ENCODE peak calls at places on chromosomes 5 and 9, in seven cellular contexts. R, Q, X, B, Y, S and K are unnamed samples. For H3K4me1, the result is how much of the 10 kb centered on the place peaks cover.

GRCh38 chr9:5510360-5510931 is at the start of gene PDCD1LG2:
- DNase-seq in R (peak), Q (no peak), X (no peak), B (peak), Y (no peak), S (no peak), K (no peak)

GRCh38 chr9:76624381-76625048 is 139.7 kb upstream of the PCA3 start:
- DNase-seq in R (no peak), Q (no peak), X (no peak), B (no peak), Y (no peak), S (no peak), K (no peak)

GRCh38 chr9:133114886-133115603 is 6.0 kb downstream of the RALGDS start:
- DNase-seq in R (no peak), Q (no peak), X (peak), B (no peak), Y (peak), S (no peak), K (no peak)

GRCh38 chr5:139342423-139342723 is 719 bp downstream of the PAIP2 start:
- DNase-seq in R (no peak), Q (no peak), X (no peak), B (no peak), Y (no peak), S (no peak), K (no peak)

GRCh38 chr5:124824637-124825158 is 78.3 kb upstream of the ZNF608 start:
- DNase-seq in R (no peak), Q (peak), X (no peak), B (peak), Y (no peak), S (no peak), K (no peak)

GRCh38 chr5:132497488-132497997 is 7.0 kb upstream of the IRF1 start:
- DNase-seq in R (no peak), Q (peak), X (peak), B (peak), Y (peak), S (peak), K (no peak)

GRCh38 chr5:89313044-89313443 is 430.1 kb upstream of the MEF2C start:
- DNase-seq in R (no peak), Q (peak), X (no peak), B (no peak), Y (no peak), S (no peak), K (peak)

GRCh38 chr5:15254607-15255006 is 245.4 kb upstream of the FBXL7 start:
- DNase-seq in R (no peak), Q (no peak), X (no peak), B (no peak), Y (no peak), S (no peak), K (no peak)

GRCh38 chr5:56617998-56618397 is 197.4 kb upstream of the MAP3K1 start:
- DNase-seq in R (no peak), Q (no peak), X (no peak), B (no peak), Y (no peak), S (no peak), K (no peak)

GRCh38 chr5:149999866-150000260 is 591 bp downstream of the TIGD6 start:
- DNase-seq in R (no peak), Q (no peak), X (no peak), B (no peak), Y (no peak), S (no peak), K (no peak)

GRCh38 chr5:67063055-67063454 is 133.5 kb downstream of the CD180 start:
- DNase-seq in R (no peak), Q (no peak), X (no peak), B (no peak), Y (no peak), S (no peak), K (no peak)
- H3K4me1 ChIP-seq in R (under half), Q (under half), X (under half), B (under half), Y (under half), S (under half), K (under half)

GRCh38 chr5:120605325-120606079 is 141.4 kb downstream of the PRR16 start:
- DNase-seq in R (no peak), Q (no peak), X (no peak), B (no peak), Y (no peak), S (no peak), K (no peak)
- H3K27ac ChIP-seq in R (no peak), Q (no peak), X (no peak), B (no peak), Y (no peak), S (no peak), K (no peak)

GRCh38 chr5:96807099-96807654 is 568 bp downstream of the ERAP1 start:
- DNase-seq in R (no peak), Q (peak), X (peak), B (peak), Y (peak), S (peak), K (no peak)
- H3K4me1 ChIP-seq in R (half or more), Q (under half), X (under half), B (under half), Y (under half), S (under half), K (under half)

GRCh38 chr9:130212543-130213297 is 40.5 kb downstream of the NCS1 start:
- DNase-seq in R (no peak), Q (no peak), X (no peak), B (peak), Y (no peak), S (no peak), K (no peak)
- H3K27ac ChIP-seq in R (no peak), Q (no peak), X (no peak), B (no peak), Y (peak), S (no peak), K (no peak)

DNA sequence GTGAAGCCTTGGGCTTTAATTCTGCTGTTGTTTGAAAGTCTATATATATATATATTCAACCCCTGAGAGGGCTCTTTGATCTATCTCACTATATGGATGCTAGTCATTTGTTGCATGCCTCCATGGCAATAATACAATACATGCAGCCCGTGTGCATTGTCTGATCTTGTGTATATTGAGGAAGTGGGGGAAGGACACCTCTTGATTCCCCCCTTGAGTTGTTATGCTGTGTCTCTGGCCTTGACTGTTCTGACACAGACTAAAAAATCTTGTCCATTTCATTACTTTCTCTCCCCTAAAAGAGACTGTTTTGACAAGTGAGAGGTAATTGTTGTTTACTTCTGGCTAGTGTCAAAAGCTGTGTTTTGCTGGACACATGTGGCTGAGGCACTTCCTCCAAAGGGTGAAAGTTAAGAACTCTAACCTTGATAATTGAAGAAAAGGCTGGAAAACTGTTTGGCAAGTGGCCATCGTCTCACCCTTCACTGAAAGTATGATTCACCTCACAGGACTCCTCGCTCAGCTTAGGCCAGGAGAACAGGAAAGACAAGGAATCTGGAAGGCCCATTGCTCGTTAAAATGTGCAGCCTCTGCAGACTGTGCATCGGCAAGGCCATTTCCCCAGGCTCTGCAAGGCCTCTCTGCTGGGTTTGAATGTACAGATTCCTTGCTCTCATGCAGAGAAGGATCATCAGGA is 304.0 kb downstream of the PRELID2 start:
- DNase-seq in R (no peak), Q (no peak), X (no peak), B (peak), Y (no peak), S (peak), K (no peak)
- H3K4me1 ChIP-seq in R (under half), Q (under half), X (under half), B (under half), Y (under half), S (under half), K (under half)

GRCh38 chr9:11757408-11757807 is 935.8 kb upstream of the TYRP1 start:
- DNase-seq in R (no peak), Q (no peak), X (no peak), B (no peak), Y (no peak), S (no peak), K (no peak)
- H3K27ac ChIP-seq in R (no peak), Q (no peak), X (no peak), B (no peak), Y (no peak), S (no peak), K (no peak)